ENCODE peak calls at places on chromosome 19, in six cellular contexts. M, R, W, T, O and Z are unnamed samples.

GRCh38 chr19:30144794-30145193 is 202.8 kb downstream of the URI1 start:
- DNase-seq in M (no peak), R (no peak), W (no peak), T (no peak), O (no peak), Z (no peak)

GRCh38 chr19:9435279-9436268 is at the start of gene ZNF266:
- DNase-seq in M (peak; percentile 77), R (peak; percentile 91), W (peak; percentile 96), T (peak; percentile 91), O (peak; percentile 94), Z (peak; percentile 93)

GRCh38 chr19:17409990-17410389 is 4.6 kb upstream of the BST2 start:
- DNase-seq in M (no peak), R (no peak), W (no peak), T (no peak), O (peak; percentile 75), Z (no peak)

GRCh38 chr19:58406818-58407657 is 1.4 kb upstream of the ZNF584 start:
- DNase-seq in M (no peak), R (no peak), W (peak; percentile 64), T (peak; percentile 60), O (peak; percentile 35), Z (no peak)

GRCh38 chr19:57786906-57787305 is 17.4 kb downstream of the ZNF586 start:
- DNase-seq in M (no peak), R (no peak), W (no peak), T (no peak), O (no peak), Z (no peak)

GRCh38 chr19:29666634-29667389 is 1.6 kb downstream of the PLEKHF1 start:
- DNase-seq in M (peak; percentile 60), R (peak; percentile 54), W (peak; percentile 58), T (no peak), O (peak; percentile 93), Z (no peak)

GRCh38 chr19:46718934-46719551 is 2.1 kb upstream of the PRKD2 start:
- DNase-seq in M (no peak), R (no peak), W (no peak), T (no peak), O (no peak), Z (no peak)

GRCh38 chr19:31214997-31215396 is 134.2 kb downstream of the TSHZ3 start:
- DNase-seq in M (no peak), R (no peak), W (no peak), T (no peak), O (no peak), Z (no peak)

GRCh38 chr19:49638360-49638759 is 1.6 kb downstream of the RRAS start:
- DNase-seq in M (no peak), R (no peak), W (peak; percentile 29), T (peak; percentile 49), O (no peak), Z (no peak)

GRCh38 chr19:49641688-49642487 is at the start of gene SCAF1:
- DNase-seq in M (peak; percentile 98), R (peak; percentile 100), W (peak; percentile 100), T (peak; percentile 100), O (peak; percentile 100), Z (peak; percentile 99)

GRCh38 chr19:49640113-49640898 is at the start of gene RRAS:
- DNase-seq in M (peak; percentile 99), R (peak; percentile 100), W (peak; percentile 100), T (peak; percentile 100), O (peak; percentile 100), Z (peak; percentile 100)

GRCh38 chr19:49637865-49638350 is 2.0 kb downstream of the RRAS start:
- DNase-seq in M (peak; percentile 87), R (peak; percentile 85), W (peak; percentile 71), T (peak; percentile 85), O (peak; percentile 96), Z (peak; percentile 89)

DNA sequence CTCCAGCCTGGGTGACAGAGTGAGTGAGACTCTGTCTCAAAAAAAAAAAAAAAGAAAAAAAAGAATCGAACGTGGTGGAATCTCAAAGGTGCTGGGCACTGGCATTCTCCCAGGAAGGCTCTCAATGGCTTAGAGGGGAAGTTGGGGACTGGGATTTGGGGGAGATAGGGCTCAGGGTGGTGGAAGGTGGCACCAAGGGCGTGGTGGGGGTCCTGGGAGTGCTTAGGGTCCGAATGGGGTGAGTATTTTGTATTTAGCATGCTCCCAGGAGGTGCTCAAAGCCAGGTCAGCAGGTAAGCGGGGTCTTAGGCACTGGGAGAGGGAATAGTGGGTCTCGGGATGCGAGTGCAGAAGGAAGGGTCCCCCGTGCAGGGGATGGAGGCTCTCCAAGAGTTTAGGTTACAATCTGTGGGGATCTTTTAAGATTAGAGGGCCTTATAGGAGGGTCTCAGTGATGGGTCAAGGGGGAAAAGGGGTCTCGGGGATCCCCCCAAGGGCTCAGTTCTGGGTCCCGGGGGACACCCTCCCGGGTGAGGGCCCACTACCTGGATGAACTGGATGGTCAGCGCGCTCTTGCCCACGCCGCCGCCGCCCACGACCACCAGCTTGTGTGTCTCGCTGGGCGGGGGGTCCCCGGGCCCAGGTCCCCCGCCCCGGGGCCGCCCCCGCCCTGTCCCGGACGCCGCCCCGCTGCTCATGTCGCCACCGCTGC is 386 bp downstream of the RRAS start:
- DNase-seq in M (no peak), R (no peak), W (no peak), T (no peak), O (peak; percentile 79), Z (no peak)
- TF ChIP-seq POLR2A in M (peak; percentile 36), R (no peak), W (no peak), T (peak; percentile 22), O (peak; percentile 57), Z (no peak)

GRCh38 chr19:2808129-2808941 is 11.3 kb upstream of the ZNF554 start:
- DNase-seq in M (no peak), R (no peak), W (no peak), T (no peak), O (no peak), Z (no peak)
- TF ChIP-seq EP300 in M (no peak), R (no peak), W (no peak), T (no peak), O (no peak), Z (no peak)

GRCh38 chr19:48480476-48481190 is 11.5 kb downstream of the CYTH2 start:
- DNase-seq in M (no peak), R (no peak), W (no peak), T (no peak), O (no peak), Z (no peak)
- TF ChIP-seq POLR2A in M (no peak), R (no peak), W (no peak), T (no peak), O (no peak), Z (no peak)

GRCh38 chr19:32231020-32231419 is 114.4 kb upstream of the ZNF507 start:
- DNase-seq in M (no peak), R (no peak), W (no peak), T (no peak), O (no peak), Z (no peak)

GRCh38 chr19:32233091-32233490 is 112.3 kb upstream of the ZNF507 start:
- DNase-seq in M (no peak), R (no peak), W (no peak), T (no peak), O (no peak), Z (no peak)

GRCh38 chr19:32233885-32234284 is 111.5 kb upstream of the ZNF507 start:
- DNase-seq in M (no peak), R (no peak), W (no peak), T (no peak), O (no peak), Z (peak; percentile 29)

GRCh38 chr19:32231691-32232090 is 113.7 kb upstream of the ZNF507 start:
- DNase-seq in M (no peak), R (no peak), W (no peak), T (no peak), O (peak; percentile 42), Z (no peak)

GRCh38 chr19:32232449-32232848 is 113.0 kb upstream of the ZNF507 start:
- DNase-seq in M (no peak), R (no peak), W (no peak), T (no peak), O (no peak), Z (no peak)
- TF ChIP-seq EP300 in M (no peak), R (no peak), W (no peak), T (no peak), O (no peak), Z (no peak)

DNA sequence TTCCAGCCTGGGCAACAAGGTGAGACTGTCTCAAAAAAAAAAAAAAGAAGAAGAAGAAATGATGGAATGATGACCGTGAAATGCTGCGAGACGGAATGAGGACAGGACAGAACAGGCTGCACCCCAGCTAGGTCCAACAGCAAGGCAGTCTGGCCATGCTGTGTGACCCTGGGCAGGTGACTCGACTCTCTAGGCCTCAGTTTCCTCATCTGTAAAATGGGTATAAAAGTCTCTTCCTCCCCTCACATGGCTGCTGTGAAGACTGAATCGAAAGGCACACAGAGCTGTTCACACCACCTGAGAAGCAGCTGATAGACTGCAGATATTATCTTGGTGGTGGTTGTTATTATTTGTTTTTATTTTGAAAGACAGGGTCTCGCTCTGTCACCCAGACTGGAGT is 22.3 kb downstream of the PTPRS start:
- DNase-seq in M (no peak), R (no peak), W (no peak), T (no peak), O (no peak), Z (no peak)
- TF ChIP-seq POLR2A in M (no peak), R (no peak), W (no peak), T (no peak), O (no peak), Z (no peak)

DNA sequence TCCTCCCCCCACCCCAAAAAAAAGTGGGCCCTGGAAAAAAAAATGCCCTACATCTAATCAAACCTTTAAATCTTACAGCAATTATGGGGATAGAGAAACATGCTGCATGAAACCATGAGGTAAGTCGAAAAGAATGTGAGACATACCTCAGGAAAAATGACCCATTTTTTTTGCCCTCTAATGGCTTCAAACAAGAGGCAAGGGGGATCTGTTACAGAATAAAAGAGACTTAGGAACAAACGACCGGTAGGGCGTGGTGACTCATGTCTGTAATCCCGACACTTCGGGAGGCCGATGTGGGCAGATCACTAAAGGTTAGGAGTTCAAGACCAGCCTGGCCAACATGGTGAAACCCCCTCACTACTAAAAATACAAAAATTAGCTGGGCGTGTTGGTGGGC is 8.4 kb downstream of the RGL3 start:
- DNase-seq in M (no peak), R (no peak), W (no peak), T (peak; percentile 21), O (no peak), Z (no peak)
- TF ChIP-seq EP300 in M (no peak), R (no peak), W (no peak), T (no peak), O (no peak), Z (no peak)

DNA sequence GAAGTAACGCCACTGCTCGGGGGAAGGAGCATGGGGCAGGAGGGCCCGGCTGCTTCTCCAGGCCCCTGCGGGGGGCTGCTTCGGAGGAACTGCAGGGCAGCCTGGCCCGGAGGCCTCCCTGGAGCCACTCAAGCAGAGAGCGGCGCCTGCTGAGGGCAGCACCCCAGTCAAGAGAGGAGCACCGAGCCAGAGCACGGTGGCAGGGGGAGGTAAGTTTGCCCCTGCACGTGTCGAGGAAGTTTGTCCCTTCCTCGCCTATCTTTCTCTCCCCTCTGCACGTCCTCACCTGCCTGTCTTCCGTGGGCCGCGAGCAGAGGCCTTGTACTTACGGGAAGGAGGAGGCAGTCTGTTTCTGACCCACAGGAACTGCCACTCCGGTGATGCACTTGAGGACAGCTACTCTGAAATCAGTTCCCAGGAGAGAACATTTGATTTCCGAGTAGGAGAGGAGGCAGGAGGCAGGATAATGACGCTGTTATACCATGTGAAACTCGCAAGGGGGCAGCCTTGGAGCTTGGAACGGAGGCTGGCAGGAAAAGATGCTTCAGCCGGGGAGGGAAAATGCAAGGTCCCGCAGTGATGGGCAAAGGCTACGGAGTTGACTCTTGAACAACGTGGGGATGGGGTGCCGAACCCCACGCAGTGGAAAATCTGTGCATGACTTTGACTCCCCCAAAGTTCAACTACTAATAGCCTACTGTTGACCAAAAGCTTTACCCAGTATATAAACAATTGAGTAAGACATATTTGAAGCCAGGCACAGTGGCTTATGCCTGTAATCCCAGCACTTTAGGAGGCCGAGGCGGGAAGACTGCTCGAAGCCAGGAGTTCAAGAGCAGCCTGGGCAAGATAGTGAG is 5.0 kb downstream of the FFAR1 start:
- DNase-seq in M (no peak), R (peak; percentile 73), W (peak; percentile 89), T (peak; percentile 87), O (peak; percentile 81), Z (no peak)
- TF ChIP-seq POLR2A in M (no peak), R (no peak), W (no peak), T (no peak), O (no peak), Z (no peak)